ENCODE peak calls at places on chromosomes 13 and 19, in seven cellular contexts. R, N, D, W, F, M and P are unnamed samples.

GRCh38 chr13:31090921-31091624 is 70.6 kb downstream of the HSPH1 start:
- DNase-seq in M (no peak), F (no peak), R (no peak), D (no peak), N (no peak), W (no peak), P (no peak)

GRCh38 chr13:39970177-39970846 is 314.9 kb downstream of the COG6 start:
- DNase-seq in W (no peak), F (no peak), M (no peak), R (no peak), N (no peak), D (no peak), P (no peak)

GRCh38 chr13:26914624-26915023 is 154.0 kb upstream of the GPR12 start:
- DNase-seq in N (no peak), W (no peak), F (no peak), R (no peak), D (no peak), M (no peak), P (no peak)

GRCh38 chr13:29479716-29480492 is 115.6 kb downstream of the SLC7A1 start:
- DNase-seq in N (no peak), M (no peak), D (no peak), W (no peak), F (no peak), R (no peak), P (no peak)

GRCh38 chr13:31538067-31539042 is 201.0 kb upstream of the RXFP2 start:
- DNase-seq in W (no peak), R (peak), D (no peak), M (no peak), F (no peak), N (peak), P (no peak)

GRCh38 chr13:109483369-109483768 is 303.0 kb downstream of the IRS2 start:
- DNase-seq in W (no peak), R (no peak), D (peak), F (no peak), N (no peak), M (no peak), P (no peak)

GRCh38 chr13:79496188-79496587 is 15.2 kb downstream of the NDFIP2 start:
- DNase-seq in D (no peak), W (no peak), M (no peak), F (no peak), N (no peak), R (no peak), P (no peak)

GRCh38 chr19:14536926-14537692 is 7.7 kb downstream of the TECR start:
- DNase-seq in N (peak), F (no peak), D (no peak), R (peak), W (no peak), M (no peak), P (no peak)

GRCh38 chr13:113135281-113135760 is 12.7 kb downstream of the F10 start:
- DNase-seq in W (no peak), R (no peak), F (no peak), N (no peak), D (no peak), M (no peak), P (no peak)

GRCh38 chr19:38433268-38433733 is at the start of gene RYR1:
- DNase-seq in R (peak), D (no peak), W (no peak), F (no peak), N (peak), M (peak), P (peak)

GRCh38 chr13:93862259-93862658 is 617.2 kb downstream of the DCT start:
- DNase-seq in N (no peak), R (no peak), W (no peak), F (no peak), M (no peak), D (no peak), P (no peak)

GRCh38 chr13:51534075-51534817 is 50.0 kb upstream of the WDFY2 start:
- DNase-seq in R (peak), N (no peak), W (no peak), F (no peak), D (no peak), M (no peak), P (no peak)

GRCh38 chr19:19256072-19256969 is 16.8 kb downstream of the TM6SF2 start:
- DNase-seq in R (no peak), W (no peak), F (no peak), D (no peak), N (no peak), M (no peak), P (no peak)

GRCh38 chr19:14072535-14073231 is at the start of gene MISP3:
- DNase-seq in N (peak), D (no peak), M (no peak), F (no peak), R (peak), W (peak), P (no peak)

GRCh38 chr19:1847684-1848398 is 442 bp downstream of the REXO1 start:
- DNase-seq in M (no peak), R (peak), N (peak), F (no peak), D (no peak), W (no peak), P (no peak)

GRCh38 chr19:10505583-10506229 is 2.5 kb upstream of the KEAP1 start:
- DNase-seq in W (peak), D (peak), M (no peak), F (peak), N (peak), R (peak), P (no peak)

GRCh38 chr13:110138009-110138699 is 168.8 kb downstream of the COL4A1 start:
- DNase-seq in F (no peak), W (peak), M (peak), D (peak), N (peak), R (peak), P (peak)

GRCh38 chr19:19444694-19445155 is 39.2 kb downstream of the GATAD2A start:
- DNase-seq in N (no peak), F (no peak), D (no peak), M (no peak), R (no peak), W (no peak), P (no peak)

GRCh38 chr13:94329754-94330551 is 149.5 kb downstream of the DCT start:
- DNase-seq in F (peak), M (no peak), D (peak), N (no peak), W (no peak), R (no peak), P (no peak)

GRCh38 chr19:51131780-51132680 is 7.3 kb downstream of the SIGLEC9 start:
- DNase-seq in D (no peak), W (peak), N (peak), M (no peak), F (no peak), R (peak), P (no peak)

GRCh38 chr19:58551577-58552471 is 3.1 kb downstream of the CHMP2A start:
- DNase-seq in F (peak), N (no peak), M (no peak), R (no peak), D (no peak), W (no peak), P (no peak)
- TF ChIP-seq POLR2AphosphoS5 in F (no peak), N (no peak), M (peak), R (peak), D (no peak), W (no peak), P (peak)

GRCh38 chr19:45881909-45882528 is 3.9 kb downstream of the IRF2BP1 start:
- DNase-seq in D (no peak), N (peak), F (no peak), W (no peak), R (peak), M (no peak), P (no peak)
- TF ChIP-seq POLR2A in D (no peak), N (no peak), F (no peak), W (no peak), R (no peak), M (no peak), P (no peak)

DNA sequence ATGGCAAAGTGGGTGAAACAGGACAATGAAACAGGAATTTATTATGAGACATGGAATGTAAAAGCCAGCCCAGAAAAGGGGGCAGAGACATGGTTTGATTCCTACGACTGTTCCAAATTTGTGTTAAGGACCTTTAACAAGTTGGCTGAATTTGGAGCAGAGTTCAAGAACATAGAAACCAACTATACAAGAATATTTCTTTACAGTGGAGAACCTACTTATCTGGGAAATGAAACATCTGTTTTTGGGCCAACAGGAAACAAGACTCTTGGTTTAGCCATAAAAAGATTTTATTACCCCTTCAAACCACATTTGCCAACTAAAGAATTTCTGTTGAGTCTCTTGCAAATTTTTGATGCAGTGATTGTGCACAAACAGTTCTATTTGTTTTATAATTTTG is 8.6 kb downstream of the CLN5 start:
- DNase-seq in W (no peak), M (no peak), D (no peak), R (no peak), N (no peak), F (no peak), P (no peak)
- TF ChIP-seq POLR2AphosphoS5 in W (no peak), M (no peak), D (no peak), R (no peak), N (no peak), F (no peak), P (no peak)

GRCh38 chr19:16566702-16567101 is 5.5 kb downstream of the SLC35E1 start:
- DNase-seq in R (no peak), M (no peak), F (no peak), W (no peak), N (peak), D (no peak), P (no peak)
- TF ChIP-seq POLR2A in R (no peak), M (no peak), F (no peak), W (no peak), N (no peak), D (no peak), P (no peak)

DNA sequence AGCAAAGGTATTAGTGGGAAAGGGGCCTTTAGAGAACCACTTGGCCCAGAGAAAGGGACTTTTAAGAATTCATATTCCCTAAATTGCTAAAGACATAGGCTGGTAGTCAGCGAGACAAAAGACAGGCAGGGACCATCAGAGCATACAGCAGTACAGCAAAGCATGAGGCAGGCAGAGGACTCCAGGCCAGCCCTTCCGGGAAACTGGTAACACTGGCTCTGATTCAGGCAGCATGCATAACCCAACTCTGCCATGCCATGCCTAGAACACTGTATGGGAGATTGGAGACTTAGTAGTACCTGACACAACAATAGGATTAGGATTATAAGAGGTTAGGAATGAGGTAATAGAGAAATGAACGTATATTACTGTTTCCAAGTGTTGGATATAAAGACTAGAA is 34.9 kb downstream of the CAB39L start:
- DNase-seq in N (no peak), R (no peak), D (no peak), W (no peak), M (no peak), F (no peak), P (no peak)
- TF ChIP-seq POLR2AphosphoS5 in N (no peak), R (no peak), D (no peak), W (peak), M (no peak), F (no peak), P (no peak)

GRCh38 chr19:47719047-47719885 is 6.0 kb downstream of the EHD2 start:
- DNase-seq in N (no peak), R (peak), M (no peak), F (peak), W (peak), D (peak), P (no peak)
- TF ChIP-seq POLR2A in N (no peak), R (no peak), M (no peak), F (no peak), W (no peak), D (no peak), P (no peak)

DNA sequence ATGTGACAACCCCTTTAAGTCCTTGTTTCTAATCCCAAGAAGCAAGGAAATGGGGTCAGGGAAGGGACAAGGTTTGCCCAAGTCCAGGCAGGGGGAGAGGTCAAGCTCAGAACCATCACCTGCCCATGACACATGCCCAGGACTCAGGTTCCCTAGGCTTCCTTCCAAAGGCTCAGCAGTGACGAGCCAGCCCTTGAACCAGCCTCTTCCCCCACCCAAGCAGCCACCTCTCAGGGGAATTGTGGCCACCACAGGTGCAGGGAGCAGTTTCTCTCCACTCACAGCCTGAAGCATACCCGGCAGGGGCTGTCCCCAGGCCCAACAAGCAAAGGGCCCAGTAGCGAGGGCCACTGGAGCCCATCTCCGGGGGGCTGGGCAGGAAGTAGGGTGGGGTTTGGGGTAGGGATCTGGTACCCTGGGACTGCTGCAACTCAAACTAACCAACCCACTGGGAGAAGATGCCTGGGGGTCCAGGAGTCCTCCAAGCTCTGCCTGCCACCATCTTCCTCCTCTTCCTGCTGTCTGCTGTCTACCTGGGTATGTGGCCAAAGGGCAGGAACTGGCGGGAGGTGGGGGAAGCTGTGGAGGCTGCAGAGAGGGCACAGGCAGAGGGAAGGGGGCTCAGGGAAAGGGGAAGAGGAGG is at the start of gene CD79A:
- DNase-seq in F (no peak), D (no peak), W (no peak), N (no peak), M (peak), R (peak), P (no peak)
- TF ChIP-seq POLR2AphosphoS5 in F (no peak), D (no peak), W (no peak), N (no peak), M (peak), R (no peak), P (peak)

GRCh38 chr19:40139533-40140287 is 49.0 kb upstream of the ZNF780A start:
- DNase-seq in N (peak), R (no peak), F (peak), M (no peak), D (peak), W (no peak), P (no peak)
- TF ChIP-seq POLR2A in N (no peak), R (no peak), F (no peak), M (no peak), D (no peak), W (no peak), P (no peak)

GRCh38 chr13:41061075-41061913 is at the start of gene WBP4:
- DNase-seq in F (peak), M (peak), R (peak), N (peak), W (peak), D (peak), P (peak)

GRCh38 chr13:41060723-41061074 is 610 bp upstream of the WBP4 start:
- DNase-seq in R (peak), D (peak), N (peak), W (peak), F (peak), M (peak), P (peak)

GRCh38 chr13:41059466-41059865 is 1.8 kb upstream of the WBP4 start:
- DNase-seq in M (no peak), F (no peak), R (no peak), N (no peak), D (no peak), W (no peak), P (no peak)

GRCh38 chr13:41058229-41059070 is 2.9 kb upstream of the WBP4 start:
- DNase-seq in D (no peak), M (no peak), N (no peak), F (no peak), W (no peak), R (no peak), P (no peak)

GRCh38 chr13:41059896-41060722 is 1.2 kb upstream of the WBP4 start:
- DNase-seq in W (peak), M (peak), N (peak), D (peak), F (peak), R (peak), P (peak)
- TF ChIP-seq POLR2AphosphoS5 in W (peak), M (no peak), N (no peak), D (peak), F (peak), R (peak), P (no peak)

DNA sequence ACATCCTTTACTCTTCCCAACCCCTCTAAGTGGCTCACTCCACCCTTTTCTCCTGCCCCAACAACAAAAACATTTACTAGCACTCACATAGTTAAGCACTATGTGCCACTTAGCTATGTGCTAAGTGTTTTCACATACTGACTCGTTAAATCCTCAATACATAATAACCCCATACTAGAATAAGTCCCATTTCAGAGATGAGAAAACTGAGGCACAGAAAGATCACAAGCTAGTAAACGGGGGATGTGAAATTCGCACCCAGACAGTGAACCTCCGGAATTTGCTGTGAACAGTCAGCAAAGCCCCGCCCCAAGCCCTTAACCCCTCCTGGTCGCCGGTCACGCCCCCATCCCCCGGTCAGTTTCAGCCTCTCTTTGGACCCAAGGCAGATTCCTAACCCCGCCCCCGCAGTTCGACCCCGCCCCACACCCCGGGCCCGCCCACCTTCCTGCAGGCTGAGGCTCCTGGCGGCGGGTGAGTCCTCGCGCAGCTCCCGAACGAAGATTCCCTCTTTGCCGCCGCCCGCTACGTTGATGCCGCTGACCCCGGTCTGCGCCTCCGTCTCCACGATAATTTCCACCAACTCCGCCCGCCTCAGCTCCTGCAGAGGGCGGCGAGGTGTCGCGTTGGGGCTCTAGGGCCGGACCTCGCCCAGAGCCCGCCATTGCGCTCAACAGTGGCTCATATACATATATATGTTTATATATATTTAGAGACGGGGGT is 9.8 kb downstream of the PRX start:
- DNase-seq in F (no peak), R (peak), D (peak), N (peak), M (peak), W (peak), P (peak)
- TF ChIP-seq POLR2A in F (no peak), R (peak), D (no peak), N (no peak), M (no peak), W (no peak), P (no peak)